ENCODE peak calls at places on chromosomes 12 and 14, in nine cellular contexts. H, T, J, U, N, C, V, E and W are unnamed samples.

GRCh38 chr12:20646239-20646827 is 48.8 kb upstream of the SLCO1C1 start:
- DNase-seq in N (no peak), E (no peak), T (no peak), H (peak; percentile 14), U (no peak), J (no peak), C (no peak), V (no peak), W (no peak)

GRCh38 chr12:98424726-98425401 is 90.5 kb upstream of the TMPO start:
- DNase-seq in E (peak; percentile 54), T (peak; percentile 39), J (peak; percentile 77), U (peak; percentile 70), C (no peak), V (peak; percentile 59), N (peak; percentile 64), H (peak; percentile 47), W (peak; percentile 42)

GRCh38 chr12:124413401-124413800 is 118.5 kb downstream of the RFLNA start:
- DNase-seq in N (no peak), U (no peak), C (no peak), E (peak; percentile 78), T (peak; percentile 59), H (peak; percentile 51), J (peak; percentile 27), V (no peak), W (no peak)

GRCh38 chr12:15829949-15830348 is 40.8 kb upstream of the EPS8 start:
- DNase-seq in T (peak; percentile 21), H (peak; percentile 26), V (no peak), N (no peak), C (no peak), U (no peak), J (peak; percentile 14), E (no peak), W (no peak)

GRCh38 chr14:100424504-100425453 is 101.6 kb downstream of the SLC25A47 start:
- DNase-seq in U (no peak), J (peak; percentile 45), C (no peak), N (no peak), V (no peak), E (no peak), H (no peak), T (no peak), W (no peak)

GRCh38 chr14:98137626-98138025 is 1134.4 kb downstream of the BCL11B start:
- DNase-seq in U (no peak), J (no peak), E (no peak), T (no peak), C (no peak), V (no peak), N (no peak), H (no peak), W (no peak)

GRCh38 chr12:123094349-123095073 is 56.4 kb downstream of the PITPNM2 start:
- DNase-seq in U (no peak), V (no peak), H (peak; percentile 65), E (peak; percentile 60), T (no peak), C (no peak), J (peak; percentile 42), N (peak; percentile 34), W (peak; percentile 68)

GRCh38 chr12:14905269-14906004 is 19.8 kb upstream of the MGP start:
- DNase-seq in V (no peak), T (peak; percentile 65), C (no peak), J (peak; percentile 36), N (no peak), U (no peak), H (no peak), E (no peak), W (no peak)

GRCh38 chr14:56138987-56139386 is 20.8 kb downstream of the PELI2 start:
- DNase-seq in H (no peak), J (no peak), N (no peak), T (no peak), V (no peak), C (no peak), E (no peak), U (no peak), W (no peak)

GRCh38 chr14:103772078-103772712 is 56.6 kb downstream of the ZFYVE21 start:
- DNase-seq in J (no peak), H (no peak), C (no peak), N (no peak), U (no peak), T (no peak), E (no peak), V (no peak), W (no peak)

GRCh38 chr14:103765526-103765925 is 49.9 kb downstream of the ZFYVE21 start:
- DNase-seq in J (no peak), H (no peak), U (no peak), E (no peak), V (no peak), C (no peak), N (no peak), T (no peak), W (no peak)

GRCh38 chr14:103770902-103771301 is 55.3 kb downstream of the ZFYVE21 start:
- DNase-seq in E (no peak), H (no peak), T (no peak), C (no peak), V (no peak), U (no peak), N (no peak), J (no peak), W (no peak)

GRCh38 chr14:103767306-103767894 is 51.8 kb downstream of the ZFYVE21 start:
- DNase-seq in T (no peak), U (no peak), N (no peak), V (no peak), H (no peak), J (no peak), C (no peak), E (no peak), W (no peak)

DNA sequence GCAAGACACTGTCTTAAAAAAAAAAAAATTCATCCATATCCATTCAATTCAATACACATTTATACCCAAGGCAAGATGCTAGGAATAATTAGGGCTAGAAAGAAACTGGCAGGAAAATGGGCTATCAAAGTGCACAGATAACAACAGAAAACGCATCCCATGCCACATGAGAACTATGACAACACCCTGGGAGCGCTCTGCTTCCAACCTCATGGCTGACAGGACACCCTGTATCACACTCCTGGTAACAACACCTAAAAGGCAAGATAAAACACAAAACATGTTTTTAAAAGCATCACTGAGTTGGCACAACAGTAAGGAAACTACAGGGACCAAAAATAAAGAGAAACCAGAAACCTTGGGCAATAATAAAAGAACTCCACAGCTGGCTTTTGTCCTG is 54.9 kb downstream of the ZFYVE21 start:
- DNase-seq in N (no peak), V (no peak), U (no peak), C (no peak), E (no peak), T (no peak), J (no peak), H (no peak), W (no peak)
- H3K4me1 ChIP-seq in N (no peaks in the 10 kb centered on the region), V (no peaks in the 10 kb centered on the region), U (peaks cover under 1% of the 10 kb centered on the region), C (no peaks in the 10 kb centered on the region), E (no peaks in the 10 kb centered on the region), T (peaks cover 12% of the 10 kb centered on the region), J (no peaks in the 10 kb centered on the region), H (no peaks in the 10 kb centered on the region), W (no peaks in the 10 kb centered on the region)

GRCh38 chr14:90741682-90741946 is 74.6 kb downstream of the TTC7B start:
- DNase-seq in N (no peak), U (no peak), E (no peak), C (no peak), V (no peak), H (no peak), J (no peak), T (no peak), W (no peak)

GRCh38 chr14:90740081-90740480 is 76.1 kb downstream of the TTC7B start:
- DNase-seq in U (no peak), N (peak; percentile 32), V (no peak), T (no peak), J (peak; percentile 54), H (no peak), C (no peak), E (no peak), W (no peak)

GRCh38 chr14:90742252-90742651 is 74.0 kb downstream of the TTC7B start:
- DNase-seq in C (no peak), H (no peak), N (no peak), T (no peak), J (no peak), V (no peak), U (no peak), E (no peak), W (no peak)

GRCh38 chr14:90742709-90743108 is 73.5 kb downstream of the TTC7B start:
- DNase-seq in J (no peak), N (no peak), V (no peak), U (no peak), T (no peak), H (no peak), E (no peak), C (no peak), W (no peak)

GRCh38 chr14:90740946-90741681 is 75.1 kb downstream of the TTC7B start:
- DNase-seq in E (no peak), H (no peak), V (no peak), C (no peak), N (no peak), T (no peak), U (no peak), J (no peak), W (no peak)
- H3K27ac ChIP-seq in E (no peak overlapping the region), H (no peak overlapping the region), V (no peak overlapping the region), C (no peak overlapping the region), N (no peak overlapping the region), T (no peak overlapping the region), U (no peak overlapping the region), J (no peak overlapping the region), W (no peak overlapping the region)

DNA sequence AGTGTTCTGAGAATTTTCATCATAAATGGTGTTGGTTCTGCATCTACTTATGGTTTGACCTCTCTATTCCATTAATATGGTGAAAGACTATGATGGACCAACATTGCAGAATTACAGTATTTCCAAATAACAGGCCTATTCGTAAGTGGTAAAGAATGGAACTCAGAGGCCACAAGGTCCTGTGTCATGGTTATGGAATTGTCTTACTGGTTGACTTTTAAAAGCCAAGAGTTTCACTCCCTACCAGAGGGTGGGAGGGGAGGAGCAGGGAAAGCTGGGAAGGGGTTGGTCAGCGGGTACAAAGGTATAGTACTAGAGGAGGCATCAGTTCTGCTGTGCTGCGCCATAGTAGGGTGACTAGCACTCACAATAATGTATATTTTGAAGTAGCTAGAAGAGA is 153.4 kb downstream of the TMEM132D start:
- DNase-seq in J (no peak), V (no peak), C (no peak), N (no peak), H (no peak), U (no peak), E (no peak), T (no peak), W (no peak)
- H3K4me1 ChIP-seq in J (no peaks in the 10 kb centered on the region), V (no peaks in the 10 kb centered on the region), C (no peaks in the 10 kb centered on the region), N (no peaks in the 10 kb centered on the region), H (no peaks in the 10 kb centered on the region), U (no peaks in the 10 kb centered on the region), E (no peaks in the 10 kb centered on the region), T (no peaks in the 10 kb centered on the region), W (no peaks in the 10 kb centered on the region)

GRCh38 chr12:77724367-77724957 is 106.2 kb upstream of the NAV3 start:
- DNase-seq in C (no peak), T (no peak), E (no peak), N (no peak), J (peak; percentile 33), V (no peak), U (no peak), H (peak; percentile 35), W (no peak)

GRCh38 chr12:77723308-77723707 is 107.4 kb upstream of the NAV3 start:
- DNase-seq in E (no peak), N (no peak), J (no peak), T (no peak), U (no peak), H (no peak), C (no peak), V (no peak), W (no peak)

GRCh38 chr12:77725611-77726010 is 105.1 kb upstream of the NAV3 start:
- DNase-seq in H (peak; percentile 36), J (no peak), U (no peak), C (no peak), E (no peak), T (no peak), N (no peak), V (no peak), W (no peak)

GRCh38 chr12:77720258-77720657 is 110.4 kb upstream of the NAV3 start:
- DNase-seq in C (no peak), H (no peak), V (no peak), U (no peak), T (no peak), E (no peak), N (no peak), J (no peak), W (no peak)
- H3K27ac ChIP-seq in C (no peak overlapping the region), H (no peak overlapping the region), V (no peak overlapping the region), U (no peak overlapping the region), T (no peak overlapping the region), E (no peak overlapping the region), N (no peak overlapping the region), J (no peak overlapping the region), W (no peak overlapping the region)